ENCODE peak calls at places on chromosomes 11 and 22, in eight cellular contexts. N is IMR-90, H is A549, C is gastrocnemius medialis, P is body of pancreas, T is prostate gland, M is HepG2, D is tibial nerve. L is an unnamed sample.

GRCh38 chr11:125592305-125593112 is at the start of gene STT3A:
- DNase-seq in H (peak), P (peak), D (peak), C (peak), N (peak), M (peak), T (peak), L (peak)

GRCh38 chr11:95764267-95764898 is 25.2 kb downstream of the FAM76B start:
- DNase-seq in T (no peak), D (no peak), M (peak), N (peak), H (peak), C (no peak), P (no peak), L (no peak)

GRCh38 chr11:92839450-92839849 is 130.0 kb upstream of the MTNR1B start:
- DNase-seq in C (no peak), P (no peak), M (no peak), H (no peak), N (no peak), D (no peak), T (no peak), L (no peak)

GRCh38 chr22:46090051-46090591 is 60.2 kb upstream of the PPARA start:
- DNase-seq in D (no peak), M (no peak), H (no peak), T (no peak), N (no peak), C (peak), P (peak), L (peak)

GRCh38 chr22:24367841-24368240 is 59.6 kb upstream of the ADORA2A start:
- DNase-seq in M (no peak), H (no peak), C (no peak), D (no peak), N (peak), P (no peak), T (no peak), L (no peak)

GRCh38 chr11:83303358-83303757 is 17.2 kb upstream of the CCDC90B start:
- DNase-seq in P (no peak), M (no peak), H (no peak), N (no peak), D (no peak), C (no peak), T (no peak), L (no peak)

GRCh38 chr11:13680501-13681264 is 12.2 kb downstream of the FAR1 start:
- DNase-seq in N (no peak), C (no peak), T (no peak), D (no peak), H (no peak), P (peak), M (no peak), L (no peak)

GRCh38 chr11:63831326-63831725 is 7.6 kb upstream of the MARK2 start:
- DNase-seq in C (no peak), P (no peak), T (no peak), N (no peak), H (no peak), M (no peak), D (no peak), L (no peak)

GRCh38 chr11:108253176-108253575 is 30.3 kb downstream of the ATM start:
- DNase-seq in T (no peak), C (no peak), D (no peak), M (no peak), H (no peak), N (peak), P (no peak), L (no peak)

GRCh38 chr22:46364341-46365165 is 29.0 kb downstream of the TRMU start:
- DNase-seq in H (no peak), D (no peak), M (no peak), N (no peak), P (no peak), C (no peak), T (no peak), L (no peak)

GRCh38 chr11:112238041-112238440 is 11.8 kb downstream of the PTS start:
- DNase-seq in T (peak), C (no peak), P (no peak), D (no peak), M (no peak), H (no peak), N (no peak), L (no peak)

DNA sequence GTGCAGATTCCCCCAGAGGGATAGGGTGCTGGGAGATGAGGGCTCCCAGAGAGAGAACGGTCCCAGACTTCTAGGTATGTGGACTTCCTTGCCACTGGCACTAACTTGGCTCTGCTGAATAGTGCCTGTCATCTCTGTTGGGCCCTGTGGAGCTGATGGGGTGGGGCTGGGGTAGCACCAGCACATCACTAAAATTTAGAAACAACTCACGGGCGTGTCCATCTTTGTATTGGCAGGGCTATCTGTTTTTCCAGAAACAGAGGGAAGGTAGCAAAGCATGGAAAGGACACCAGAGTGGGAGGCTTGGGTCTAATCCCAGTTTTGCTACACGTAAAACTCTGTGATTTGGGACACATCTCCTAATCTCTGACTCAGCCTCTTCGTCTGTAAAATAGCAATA is 25.8 kb downstream of the SWAP70 start:
- DNase-seq in M (no peak), N (no peak), T (no peak), C (no peak), P (no peak), D (no peak), H (no peak), L (peak)
- TF ChIP-seq POLR2A in M (no peak), N (no peak), T (no peak), C (no peak), P (no peak), D (no peak), H (no peak), L (no peak)

DNA sequence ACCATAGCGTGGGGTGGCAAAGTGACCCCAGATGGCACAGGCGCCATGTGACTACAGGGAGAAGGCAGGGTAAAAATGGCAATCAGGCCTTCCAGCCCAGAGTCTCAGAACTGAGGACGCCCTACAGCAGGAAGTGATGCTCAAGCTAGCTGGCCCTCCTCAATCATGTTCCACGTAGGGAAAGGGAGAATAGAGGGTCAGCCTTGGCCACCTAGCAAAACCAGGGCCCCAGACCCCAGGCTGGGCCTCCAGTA is 978 bp upstream of the ANKRD13D start:
- DNase-seq in M (no peak), D (no peak), T (no peak), N (no peak), C (no peak), H (no peak), P (no peak), L (no peak)
- H3K4me3 ChIP-seq in M (peak), D (peak), T (peak), N (peak), C (peak), H (peak), P (no peak), L (no peak)

DNA sequence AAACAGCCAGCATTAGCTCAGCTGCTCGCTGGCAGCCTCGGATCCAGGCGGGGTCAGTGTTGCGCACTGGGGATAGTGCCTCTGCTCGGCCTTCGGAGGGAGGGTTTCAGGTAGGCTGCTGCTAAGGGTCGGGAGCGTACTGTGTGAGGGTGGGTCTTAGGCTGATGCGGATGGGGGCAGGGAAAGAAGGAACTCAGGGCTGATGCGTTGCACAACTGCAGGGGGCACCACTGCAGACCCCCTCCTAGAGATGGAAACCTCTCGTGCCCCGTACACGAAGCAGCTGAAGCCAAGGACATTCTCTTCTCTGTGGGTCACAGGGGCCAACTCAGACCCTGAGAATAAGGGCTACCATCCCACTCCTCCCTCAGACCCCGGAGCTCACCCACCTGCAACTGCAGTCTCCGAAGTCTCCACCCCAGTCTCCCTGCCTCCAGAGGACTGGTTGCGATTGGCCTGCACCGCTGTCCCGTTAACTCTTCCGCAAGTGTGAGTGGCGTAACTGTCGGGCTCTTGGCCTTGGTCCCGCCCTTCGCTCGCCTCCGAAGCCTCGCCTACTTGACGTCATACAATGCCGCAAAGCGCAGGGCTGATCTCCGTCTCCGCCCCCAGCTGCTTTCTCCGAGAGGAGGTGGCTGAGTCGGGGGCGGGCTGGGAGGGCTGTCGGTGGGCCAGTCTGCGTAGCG is at the start of gene KBTBD3:
- DNase-seq in M (peak), P (peak), D (peak), N (peak), H (peak), C (peak), T (peak), L (peak)
- TF ChIP-seq CTCF in M (peak), P (no peak), D (peak), N (no peak), H (peak), C (no peak), T (peak), L (no peak)

GRCh38 chr22:19336133-19337075 is 44.9 kb upstream of the CLTCL1 start:
- DNase-seq in D (no peak), P (no peak), N (no peak), T (no peak), M (peak), C (no peak), H (no peak), L (no peak)

GRCh38 chr22:19331975-19332374 is 40.5 kb upstream of the CLTCL1 start:
- DNase-seq in H (no peak), N (no peak), M (no peak), D (no peak), T (no peak), C (no peak), P (no peak), L (no peak)

GRCh38 chr22:19331474-19331873 is 40.0 kb upstream of the CLTCL1 start:
- DNase-seq in H (no peak), C (no peak), N (no peak), P (no peak), M (no peak), T (no peak), D (no peak), L (no peak)

GRCh38 chr22:19329454-19329853 is 37.9 kb upstream of the CLTCL1 start:
- DNase-seq in M (no peak), P (no peak), D (no peak), T (no peak), N (no peak), C (no peak), H (no peak), L (peak)

GRCh38 chr22:19330865-19331418 is 39.4 kb upstream of the CLTCL1 start:
- DNase-seq in P (no peak), H (no peak), C (no peak), M (no peak), D (no peak), N (no peak), T (no peak), L (no peak)
- TF ChIP-seq POLR2A in P (no peak), H (no peak), C (no peak), M (no peak), D (no peak), N (no peak), T (no peak), L (no peak)

DNA sequence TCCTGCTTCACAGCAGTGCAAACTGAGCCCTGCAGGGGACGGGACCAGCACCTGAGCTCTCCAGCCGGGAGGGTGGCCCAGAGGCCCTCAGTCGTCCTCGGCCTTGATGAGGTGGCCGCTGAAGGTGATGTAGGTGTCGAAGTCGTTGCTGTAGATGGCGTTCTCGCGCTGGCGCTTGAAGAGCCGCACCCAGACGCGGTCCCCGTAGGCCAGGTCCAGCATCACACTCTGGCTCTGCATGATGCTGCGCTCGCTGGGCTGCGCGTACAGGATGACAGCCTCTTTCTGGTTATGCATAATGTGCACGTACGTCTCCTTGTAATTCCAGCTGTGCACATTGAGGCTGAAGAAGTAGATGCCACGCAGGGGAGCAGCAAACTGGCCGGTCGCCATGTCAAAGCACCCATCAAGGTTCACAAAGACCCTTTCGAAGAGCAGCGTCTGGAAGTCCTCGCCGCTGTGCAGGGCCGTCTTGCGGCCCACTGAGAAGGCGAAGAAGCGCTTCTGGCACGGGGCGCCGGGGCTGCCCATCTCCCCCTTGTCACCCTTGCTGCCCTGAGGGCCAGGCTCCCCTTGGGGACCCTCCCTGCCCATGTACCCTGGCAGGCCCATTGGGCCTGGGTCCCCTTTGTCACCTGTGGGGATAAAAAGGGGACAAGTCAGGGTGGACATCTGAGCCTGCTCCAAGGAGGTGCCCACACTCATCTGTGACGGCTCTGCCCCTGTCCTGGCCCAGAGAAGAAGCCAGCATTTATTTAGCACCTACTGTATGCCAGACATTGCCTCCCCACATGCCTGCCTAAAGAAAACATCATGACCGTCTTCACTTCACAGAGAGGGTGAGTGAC is 5.7 kb downstream of the C1QTNF6 start:
- DNase-seq in P (no peak), T (no peak), D (no peak), C (no peak), M (no peak), H (no peak), N (no peak), L (no peak)
- H3K4me3 ChIP-seq in P (no peak), T (no peak), D (no peak), C (no peak), M (no peak), H (no peak), N (no peak), L (no peak)

GRCh38 chr11:124123587-124123986 is 8.3 kb downstream of the VWA5A start:
- DNase-seq in D (no peak), P (no peak), C (no peak), T (no peak), N (no peak), H (no peak), M (no peak), L (no peak)
- TF ChIP-seq CTCF in D (no peak), P (no peak), C (no peak), T (no peak), N (no peak), H (no peak), M (no peak), L (no peak)

L was measured in thyroid gland.